ENCODE peak calls at places on chromosome 7, in nine cellular contexts. D is psoas muscle, K is AG10803, J is cardiac fibroblast, T is suprapubic skin, H is hepatocyte, Z is tibial nerve, M is endothelial cell, C is fibroblast of the aortic adventitia. B is an unnamed sample.

GRCh38 chr7:16504019-16504418 is 22.6 kb upstream of the LRRC72 start:
- DNase-seq in J (no peak), H (no peak), K (no peak), D (no peak), C (peak), M (no peak), T (no peak), Z (no peak), B (no peak)

GRCh38 chr7:134028853-134029252 is 98.3 kb upstream of the LRGUK start:
- DNase-seq in C (no peak), T (no peak), H (no peak), M (no peak), K (no peak), J (no peak), D (no peak), Z (no peak), B (no peak)

GRCh38 chr7:112556633-112557032 is 75.8 kb downstream of the LSMEM1 start:
- DNase-seq in T (no peak), C (no peak), J (no peak), D (no peak), M (no peak), K (no peak), H (no peak), Z (no peak), B (no peak)

GRCh38 chr7:31111109-31111451 is 59.0 kb downstream of the ADCYAP1R1 start:
- DNase-seq in C (no peak), M (no peak), Z (no peak), K (no peak), H (no peak), J (no peak), D (no peak), T (no peak), B (no peak)

GRCh38 chr7:151053751-151054150 is 3.9 kb downstream of the CDK5 start:
- DNase-seq in D (no peak), T (no peak), M (no peak), Z (no peak), H (no peak), C (no peak), J (no peak), K (no peak), B (no peak)

GRCh38 chr7:29345590-29345989 is 151.0 kb downstream of the CHN2 start:
- DNase-seq in D (no peak), T (no peak), M (peak), C (peak), Z (no peak), J (peak), K (peak), H (peak), B (no peak)

GRCh38 chr7:8056431-8056830 is 87.8 kb downstream of the GLCCI1 start:
- DNase-seq in C (no peak), M (no peak), D (no peak), K (peak), J (no peak), T (no peak), Z (no peak), H (no peak), B (no peak)

GRCh38 chr7:6116216-6116615 is 85.0 kb downstream of the ANKRD61 start:
- DNase-seq in J (no peak), D (no peak), K (peak), Z (no peak), T (no peak), C (no peak), M (no peak), H (no peak), B (no peak)

GRCh38 chr7:156944876-156945275 is 4.6 kb upstream of the NOM1 start:
- DNase-seq in T (no peak), K (no peak), M (no peak), D (no peak), H (no peak), J (no peak), C (no peak), Z (no peak), B (no peak)

GRCh38 chr7:87506243-87507180 is 31.0 kb upstream of the ABCB4 start:
- DNase-seq in M (no peak), Z (no peak), D (no peak), K (peak), H (no peak), T (no peak), C (peak), J (peak), B (no peak)

GRCh38 chr7:137923380-137923779 is 76.6 kb upstream of the DGKI start:
- DNase-seq in K (peak), M (no peak), J (no peak), Z (no peak), T (no peak), C (peak), H (no peak), D (no peak), B (no peak)
- TF ChIP-seq CTCF in K (no peak), M (no peak), J (no peak), Z (no peak), T (no peak), C (no peak), H (no peak), D (no peak), B (no peak)

GRCh38 chr7:154584352-154585252 is 418.3 kb downstream of the PAXIP1 start:
- DNase-seq in M (no peak), T (no peak), Z (no peak), C (no peak), D (no peak), J (no peak), H (peak), K (no peak), B (no peak)
- TF ChIP-seq CTCF in M (peak), T (no peak), Z (no peak), C (no peak), D (peak), J (no peak), H (peak), K (no peak), B (peak)

DNA sequence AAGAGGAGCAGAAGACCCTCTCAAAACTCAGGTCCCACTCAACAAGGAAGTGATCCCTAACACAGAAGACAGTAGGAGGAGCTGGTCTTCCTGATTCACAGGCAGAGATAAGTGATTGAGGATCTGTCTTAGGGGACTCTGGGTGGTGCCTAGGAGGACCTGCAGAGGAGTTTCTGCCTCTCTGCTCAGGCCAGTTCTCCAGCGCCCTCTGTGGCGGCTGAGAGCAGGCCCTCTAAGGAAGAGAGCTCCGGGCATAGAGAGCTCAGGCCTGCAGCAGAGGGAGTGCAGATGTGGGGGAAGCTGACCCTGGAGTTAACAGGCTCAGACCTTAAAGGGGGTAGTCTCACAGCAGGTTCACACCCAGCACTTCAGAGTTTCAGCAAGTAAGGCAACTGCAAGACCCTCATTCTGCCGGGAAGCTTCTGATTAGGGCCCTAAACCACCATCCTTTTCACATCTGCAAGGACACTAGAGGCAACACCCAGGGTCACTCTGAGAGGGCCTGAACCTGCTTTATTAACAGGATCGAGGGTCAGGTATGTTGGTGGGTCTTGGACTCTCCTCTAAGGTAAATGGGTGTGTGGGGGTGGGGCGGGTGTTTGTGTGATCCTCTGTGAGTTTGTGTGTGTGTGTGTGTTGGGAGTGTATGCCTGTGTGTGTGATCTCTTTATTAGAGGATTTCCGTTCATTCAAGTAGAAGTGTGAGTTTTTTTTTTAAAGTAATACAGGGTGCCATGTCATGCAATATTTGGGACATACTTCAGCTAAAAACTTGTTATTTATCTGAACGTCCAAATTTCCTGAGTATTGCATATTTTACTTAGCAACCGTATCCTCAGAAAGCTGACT is 57.6 kb upstream of the TARP start:
- DNase-seq in H (no peak), C (no peak), K (no peak), Z (no peak), M (no peak), T (no peak), J (no peak), D (no peak), B (no peak)
- TF ChIP-seq CTCF in H (no peak), C (no peak), K (no peak), Z (no peak), M (no peak), T (no peak), J (peak), D (no peak), B (peak)

DNA sequence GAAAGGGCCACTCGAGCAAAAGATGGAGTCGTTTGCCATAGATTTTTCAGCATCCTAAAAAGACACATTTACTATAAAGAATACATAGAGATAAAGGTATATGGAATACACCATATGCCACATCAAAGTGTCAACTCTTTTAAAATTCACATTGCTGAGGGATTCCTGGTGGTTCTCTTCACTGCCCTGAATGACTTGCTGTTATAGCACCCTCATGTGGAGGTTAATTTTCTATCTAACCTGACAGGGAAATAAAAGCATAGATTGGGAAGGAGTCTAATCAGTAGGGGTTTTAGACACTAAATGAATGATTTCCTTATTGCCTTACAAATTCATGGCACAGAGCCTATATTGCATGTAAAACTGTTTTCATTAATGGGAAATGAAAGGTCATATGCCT is 25.9 kb downstream of the DNAH11 start:
- DNase-seq in C (no peak), D (no peak), H (peak), J (no peak), Z (no peak), K (no peak), T (no peak), M (no peak), B (no peak)
- TF ChIP-seq CTCF in C (no peak), D (peak), H (peak), J (peak), Z (no peak), K (peak), T (no peak), M (no peak), B (peak)

B was measured in progenitor cell of endocrine pancreas.